ENCODE peak calls at places on chromosome 1, in nine cellular contexts. X is NCI-H460, C is DMS 273 treated with DMSO at 0.1 percent for 48 hours, M is GM12865, S is brain microvascular endothelial cell, A is NAMALWA, R is MV-4-11, L is foreskin fibroblast, B is astrocyte. W is an unnamed sample.
A peak's percentile ranks its signal among the peaks of the same experiment; 100 is the strongest.

GRCh38 chr1:156214024-156214748 is 1.4 kb downstream of the PMF1 start:
- DNase-seq in L (peak; percentile 17), C (no peak), S (peak; percentile 55), M (no peak), X (peak; percentile 41), B (peak; percentile 86), R (peak; percentile 30), A (no peak), W (no peak)

GRCh38 chr1:40344597-40344996 is 27.5 kb upstream of the COL9A2 start:
- DNase-seq in C (no peak), S (peak; percentile 65), B (peak; percentile 49), X (no peak), A (peak; percentile 24), L (peak; percentile 66), R (peak; percentile 78), M (peak; percentile 46), W (no peak)

GRCh38 chr1:78491311-78492071 is 717 bp downstream of the PTGFR start:
- DNase-seq in M (no peak), X (peak; percentile 1), L (peak; percentile 86), A (no peak), R (no peak), B (peak; percentile 48), S (peak; percentile 39), C (no peak), W (no peak)

GRCh38 chr1:206461602-206462455 is 8.4 kb upstream of the IKBKE start:
- DNase-seq in S (peak; percentile 82), R (peak; percentile 48), M (peak; percentile 74), L (peak; percentile 83), X (peak; percentile 75), B (no peak), A (peak; percentile 84), C (peak; percentile 4), W (peak; percentile 87)

GRCh38 chr1:105485207-105485606 is 1571.3 kb upstream of the PRMT6 start:
- DNase-seq in A (no peak), R (no peak), B (peak; percentile 64), X (no peak), S (peak; percentile 86), C (no peak), L (peak; percentile 87), M (no peak), W (no peak)

GRCh38 chr1:5983361-5984103 is 8.7 kb downstream of the NPHP4 start:
- DNase-seq in M (no peak), A (no peak), B (peak; percentile 74), S (peak; percentile 44), C (no peak), X (peak; percentile 42), L (peak; percentile 87), R (no peak), W (no peak)

GRCh38 chr1:192442736-192443135 is 125.9 kb downstream of the RGS21 start:
- DNase-seq in M (no peak), X (no peak), L (peak; percentile 54), S (no peak), B (no peak), R (no peak), C (no peak), A (no peak), W (no peak)

GRCh38 chr1:102851616-102852015 is 256.7 kb downstream of the COL11A1 start:
- DNase-seq in C (no peak), A (no peak), M (no peak), X (no peak), L (peak; percentile 63), S (peak; percentile 49), R (no peak), B (no peak), W (no peak)

GRCh38 chr1:167455786-167456446 is 62.4 kb downstream of the CD247 start:
- DNase-seq in L (peak; percentile 36), X (no peak), R (no peak), B (no peak), A (no peak), C (no peak), M (peak; percentile 69), S (no peak), W (no peak)

GRCh38 chr1:3457910-3458621 is 3.6 kb downstream of the ARHGEF16 start:
- DNase-seq in L (no peak), S (no peak), A (no peak), X (no peak), R (no peak), M (no peak), B (no peak), C (no peak), W (no peak)

GRCh38 chr1:47755368-47755990 is 241.7 kb downstream of the TRABD2B start:
- DNase-seq in C (no peak), B (no peak), X (no peak), R (peak; percentile 8), A (peak; percentile 66), S (no peak), M (peak; percentile 70), L (no peak), W (no peak)

GRCh38 chr1:84574936-84575335 is 696 bp upstream of the CTBS start:
- DNase-seq in S (no peak), L (no peak), X (no peak), A (no peak), R (no peak), C (no peak), B (no peak), M (no peak), W (no peak)

GRCh38 chr1:18953656-18954259 is 2.7 kb downstream of the IFFO2 start:
- DNase-seq in R (no peak), A (no peak), M (no peak), L (no peak), C (no peak), B (no peak), X (no peak), S (no peak), W (no peak)

GRCh38 chr1:186648606-186649005 is 31.6 kb downstream of the PTGS2 start:
- DNase-seq in C (no peak), M (no peak), A (no peak), S (no peak), X (no peak), B (no peak), L (peak; percentile 9), R (no peak), W (no peak)

GRCh38 chr1:242449211-242449610 is 75.3 kb downstream of the PLD5 start:
- DNase-seq in X (no peak), A (no peak), B (no peak), R (no peak), L (peak; percentile 9), C (no peak), S (no peak), M (no peak), W (peak; percentile 16)

GRCh38 chr1:89945852-89946476 is 48.9 kb upstream of the ZNF326 start:
- DNase-seq in C (no peak), B (peak; percentile 67), M (peak; percentile 85), A (no peak), X (no peak), S (no peak), R (peak; percentile 41), L (peak; percentile 17), W (no peak)

GRCh38 chr1:221697924-221698425 is 43.9 kb downstream of the DUSP10 start:
- DNase-seq in R (peak; percentile 90), M (no peak), B (no peak), S (no peak), C (no peak), X (no peak), A (no peak), L (peak; percentile 80), W (no peak)

GRCh38 chr1:52707927-52708655 is 9.9 kb upstream of the COA7 start:
- DNase-seq in C (no peak), A (no peak), S (peak; percentile 54), M (peak; percentile 52), B (peak; percentile 91), X (no peak), L (peak; percentile 80), R (peak; percentile 64), W (no peak)

GRCh38 chr1:153685578-153686340 is 7.3 kb downstream of the NPR1 start:
- DNase-seq in S (no peak), A (no peak), R (no peak), C (no peak), B (no peak), M (no peak), L (no peak), X (no peak), W (no peak)

GRCh38 chr1:247332215-247332900 is 691 bp upstream of the ZNF496 start:
- DNase-seq in C (peak; percentile 24), X (peak; percentile 24), A (peak; percentile 64), L (peak; percentile 78), B (no peak), R (peak; percentile 10), M (peak; percentile 79), S (no peak), W (no peak)

GRCh38 chr1:94542088-94542671 is 621 bp upstream of the F3 start:
- DNase-seq in X (no peak), R (peak; percentile 61), M (peak; percentile 1), A (no peak), S (peak; percentile 45), L (peak; percentile 79), B (peak; percentile 58), C (no peak), W (peak; percentile 26)

GRCh38 chr1:19684677-19685076 is 20.0 kb downstream of the HTR6 start:
- DNase-seq in A (no peak), B (no peak), X (no peak), C (no peak), L (no peak), S (no peak), R (no peak), M (no peak), W (no peak)

GRCh38 chr1:178050084-178050483 is 43.8 kb upstream of the RASAL2 start:
- DNase-seq in B (no peak), C (no peak), A (no peak), M (no peak), S (no peak), X (no peak), L (no peak), R (no peak), W (no peak)

GRCh38 chr1:93616996-93617669 is 64.5 kb downstream of the BCAR3 start:
- DNase-seq in A (no peak), B (no peak), L (no peak), X (no peak), R (no peak), S (no peak), C (peak; percentile 36), M (no peak), W (peak; percentile 67)